ENCODE peak calls at places on chromosomes 13 and 19, in five cellular contexts. Z is esophagus muscularis mucosa; B is CD8-positive, alpha-beta T cell; N is AG10803; T is upper lobe of right lung. H is an unnamed sample.

GRCh38 chr13:83340170-83340569 is 542.1 kb downstream of the SLITRK1 start:
- DNase-seq in Z (no peak), B (no peak), N (no peak), T (no peak), H (no peak)

GRCh38 chr19:39112338-39112890 is 13.2 kb upstream of the PAK4 start:
- DNase-seq in Z (no peak), B (no peak), N (no peak), T (no peak), H (no peak)

GRCh38 chr13:35693142-35693784 is 216.8 kb upstream of the MAB21L1 start:
- DNase-seq in Z (no peak), B (no peak), N (no peak), T (no peak), H (no peak)

GRCh38 chr13:75258159-75258782 is 223.7 kb downstream of the TBC1D4 start:
- DNase-seq in Z (peak; percentile 12), B (no peak), N (peak; percentile 49), T (no peak), H (no peak)

GRCh38 chr19:15412832-15413231 is 6.0 kb downstream of the AKAP8L start:
- DNase-seq in Z (no peak), B (no peak), N (no peak), T (no peak), H (no peak)

GRCh38 chr13:45231722-45232121 is 30.9 kb upstream of the KCTD4 start:
- DNase-seq in Z (no peak), B (no peak), N (peak; percentile 43), T (no peak), H (no peak)

GRCh38 chr19:56105090-56105701 is 15.9 kb downstream of the ZNF787 start:
- DNase-seq in Z (peak; percentile 93), B (peak; percentile 53), N (peak; percentile 53), T (peak; percentile 92), H (peak; percentile 79)

GRCh38 chr13:37747071-37747612 is 122.4 kb downstream of the TRPC4 start:
- DNase-seq in Z (no peak), B (no peak), N (peak; percentile 62), T (no peak), H (no peak)

GRCh38 chr19:33410915-33411401 is 37.4 kb downstream of the CEBPG start:
- DNase-seq in Z (no peak), B (no peak), N (no peak), T (no peak), H (no peak)

DNA sequence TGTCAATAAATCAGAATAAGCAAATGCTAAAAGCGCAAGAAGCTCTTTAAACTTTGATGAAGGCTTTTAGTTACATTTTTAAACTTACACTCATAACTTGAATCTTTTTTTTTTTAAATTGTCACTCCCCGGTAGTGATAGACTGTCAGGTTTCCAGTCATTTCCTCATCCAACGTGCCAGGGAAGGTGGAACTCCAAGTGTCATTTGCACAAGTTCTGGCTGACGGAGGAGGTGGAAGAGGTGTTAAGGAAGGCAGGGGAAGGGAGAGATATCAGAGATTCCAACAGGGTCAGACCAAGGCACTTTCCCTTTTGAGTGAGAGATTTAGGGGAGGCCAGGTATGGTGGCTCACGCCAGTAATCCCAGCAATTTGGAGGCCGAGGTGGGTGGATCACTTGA is 197.3 kb upstream of the TSHZ3 start:
- DNase-seq in Z (no peak), B (no peak), N (no peak), T (no peak), H (no peak)
- H3K4me3 ChIP-seq in Z (no peak overlapping the region), B (no peak overlapping the region), N (no peak overlapping the region), T (no peak overlapping the region), H (no peak overlapping the region)

DNA sequence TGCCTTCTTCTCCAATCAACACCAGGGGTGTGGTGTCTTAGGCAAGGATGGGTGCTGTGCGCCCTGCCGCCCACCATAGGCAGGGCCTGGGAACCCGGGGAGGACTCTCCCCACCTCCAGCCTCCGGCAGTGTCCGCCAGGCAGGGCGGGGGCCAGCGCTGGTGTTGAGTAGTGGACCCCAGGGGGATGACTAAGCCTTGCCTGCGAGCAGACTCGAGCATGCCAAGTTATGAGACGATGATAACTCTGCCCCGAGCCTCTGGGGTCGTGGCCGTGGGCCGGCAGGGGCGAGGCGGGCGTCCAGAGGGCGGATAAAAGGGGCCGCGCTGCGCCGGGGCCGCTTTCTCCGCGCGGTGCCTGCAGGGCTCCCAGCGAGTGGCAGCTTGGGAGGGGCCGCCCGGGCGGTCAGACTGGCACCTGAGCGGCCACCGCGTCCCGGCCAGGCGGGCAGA is at the start of gene MEDAG:
- DNase-seq in Z (peak; percentile 95), B (no peak), N (peak; percentile 66), T (peak; percentile 67), H (no peak)
- H3K4me3 ChIP-seq in Z (peak within 1 kb of the TSS; percentile 57), B (no peak within 1 kb of the TSS), N (peak within 1 kb of the TSS; percentile 34), T (peak within 1 kb of the TSS; percentile 39), H (peak within 1 kb of the TSS; percentile 35)

GRCh38 chr19:48644839-48645651 is 942 bp downstream of the CA11 start:
- DNase-seq in Z (no peak), B (peak; percentile 75), N (peak; percentile 64), T (peak; percentile 78), H (peak; percentile 86)

GRCh38 chr19:48648134-48648533 is 2.1 kb upstream of the CA11 start:
- DNase-seq in Z (no peak), B (no peak), N (no peak), T (no peak), H (no peak)

GRCh38 chr19:48645652-48646191 is at the start of gene CA11:
- DNase-seq in Z (no peak), B (no peak), N (no peak), T (no peak), H (peak; percentile 57)

GRCh38 chr19:48646192-48646911 is 365 bp upstream of the CA11 start:
- DNase-seq in Z (no peak), B (peak; percentile 93), N (peak; percentile 62), T (peak; percentile 95), H (peak; percentile 85)

GRCh38 chr19:48646912-48647216 is 877 bp upstream of the CA11 start:
- DNase-seq in Z (no peak), B (no peak), N (no peak), T (no peak), H (no peak)
- H3K4me3 ChIP-seq in Z (no peak overlapping the region), B (no peak overlapping the region), N (peak overlapping the region; percentile 40), T (no peak overlapping the region), H (no peak overlapping the region)

GRCh38 chr13:51802601-51803000 is 1.4 kb downstream of the DHRS12 start:
- DNase-seq in Z (no peak), B (no peak), N (no peak), T (no peak), H (no peak)
- H3K4me3 ChIP-seq in Z (peak overlapping the region; percentile 88), B (peak overlapping the region; percentile 79), N (no peak overlapping the region), T (peak overlapping the region; percentile 57), H (peak overlapping the region; percentile 67)

GRCh38 chr19:17404015-17404414 is 1.4 kb downstream of the BST2 start:
- DNase-seq in Z (no peak), B (no peak), N (no peak), T (no peak), H (no peak)
- H3K4me3 ChIP-seq in Z (peak overlapping the region; percentile 45), B (peak overlapping the region; percentile 84), N (no peak overlapping the region), T (peak overlapping the region; percentile 55), H (peak overlapping the region; percentile 60)

DNA sequence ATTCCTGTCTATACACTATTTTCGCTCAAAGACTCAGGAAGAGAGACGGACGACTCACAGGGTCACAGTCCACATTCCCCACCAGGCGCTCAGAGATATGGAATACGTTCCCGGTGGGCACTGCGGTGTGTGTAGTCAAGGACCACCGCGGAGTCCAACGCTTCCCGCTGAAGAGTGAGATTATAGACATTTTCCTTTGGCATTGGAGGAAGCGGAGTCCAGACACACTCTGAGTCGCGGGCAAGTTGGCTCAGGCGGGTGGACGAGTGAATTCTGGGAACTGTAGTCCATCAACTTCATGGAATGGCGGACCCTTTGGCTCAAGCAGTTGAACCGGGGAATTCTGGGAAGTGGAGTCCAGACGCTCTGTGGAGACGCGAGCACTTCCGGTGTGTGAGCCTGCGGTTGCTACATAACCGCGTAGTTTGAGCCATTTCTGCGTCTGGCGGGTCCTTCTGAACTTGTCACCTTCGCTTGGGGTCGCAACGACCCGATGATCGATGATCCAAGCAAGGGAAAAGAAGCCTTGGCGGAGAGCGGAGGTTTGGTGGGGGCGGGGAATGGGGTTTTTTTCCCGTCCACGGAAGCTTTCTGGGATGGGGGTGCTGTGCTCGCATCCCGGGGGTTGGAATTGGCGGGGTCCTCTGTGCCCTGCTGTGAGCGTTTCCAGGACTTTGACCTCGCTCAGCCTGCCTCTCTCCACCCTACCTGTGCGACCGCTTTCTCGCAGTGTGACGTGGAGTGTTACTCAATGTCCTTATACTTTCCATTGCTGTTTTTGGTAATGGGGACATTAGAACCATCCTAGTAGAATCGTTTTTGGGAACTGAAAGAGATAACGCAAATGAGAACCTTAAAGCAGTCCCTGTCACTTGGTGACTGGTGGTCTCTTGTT is at the start of gene ZNF230:
- DNase-seq in Z (peak; percentile 96), B (peak; percentile 88), N (peak; percentile 93), T (peak; percentile 90), H (peak; percentile 93)
- H3K4me3 ChIP-seq in Z (peak within 1 kb of the TSS; percentile 65), B (peak within 1 kb of the TSS; percentile 91), N (peak within 1 kb of the TSS; percentile 95), T (peak within 1 kb of the TSS; percentile 87), H (peak within 1 kb of the TSS; percentile 98)

GRCh38 chr19:29943615-29944014 is 1.6 kb downstream of the URI1 start:
- DNase-seq in Z (no peak), B (no peak), N (no peak), T (no peak), H (no peak)
- H3K4me3 ChIP-seq in Z (peak overlapping the region; percentile 91), B (no peak overlapping the region), N (peak overlapping the region; percentile 92), T (peak overlapping the region; percentile 94), H (peak overlapping the region; percentile 88)

DNA sequence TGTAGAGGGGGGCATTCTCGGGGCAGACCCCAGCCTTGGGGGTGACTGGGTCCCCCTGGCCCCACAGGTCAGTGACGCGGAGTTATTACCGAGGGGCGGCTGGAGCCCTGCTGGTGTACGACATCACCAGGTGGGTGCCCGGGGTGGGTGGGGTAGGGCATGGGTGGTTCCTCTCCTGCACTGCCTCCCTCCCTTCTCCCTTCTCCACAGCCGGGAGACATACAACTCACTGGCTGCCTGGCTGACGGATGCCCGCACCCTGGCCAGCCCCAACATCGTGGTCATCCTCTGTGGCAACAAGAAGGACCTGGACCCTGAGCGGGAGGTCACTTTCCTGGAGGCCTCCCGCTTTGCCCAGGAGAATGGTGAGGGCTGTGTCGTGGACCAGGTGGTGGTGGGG is 5.7 kb downstream of the RAB4B start:
- DNase-seq in Z (no peak), B (no peak), N (no peak), T (no peak), H (no peak)
- H3K4me3 ChIP-seq in Z (no peak overlapping the region), B (no peak overlapping the region), N (no peak overlapping the region), T (no peak overlapping the region), H (no peak overlapping the region)

DNA sequence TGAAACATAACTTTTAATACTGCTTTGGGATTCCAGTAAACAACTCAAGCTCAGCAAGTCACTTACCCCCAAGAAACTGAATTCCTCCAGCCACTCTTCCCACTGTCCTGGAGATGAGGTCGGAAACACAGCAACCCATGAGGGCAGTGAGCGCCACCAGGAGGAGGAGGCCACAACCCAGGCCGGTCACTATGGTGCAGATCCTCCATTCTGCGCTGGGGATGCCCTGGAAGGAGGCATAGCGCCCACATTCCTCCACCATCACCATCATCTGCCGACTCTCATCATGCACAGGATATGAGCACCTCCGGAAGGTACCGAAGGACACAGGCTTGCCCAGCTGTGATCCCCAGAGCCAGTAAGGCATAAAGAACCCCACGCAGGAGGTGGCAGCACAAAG is 2.2 kb downstream of the LHFPL6 start:
- DNase-seq in Z (no peak), B (no peak), N (no peak), T (no peak), H (peak; percentile 45)
- H3K4me3 ChIP-seq in Z (peak overlapping the region; percentile 76), B (no peak overlapping the region), N (peak overlapping the region; percentile 83), T (peak overlapping the region; percentile 89), H (peak overlapping the region; percentile 76)

GRCh38 chr19:47714339-47714738 is 1.1 kb downstream of the EHD2 start:
- DNase-seq in Z (no peak), B (no peak), N (no peak), T (no peak), H (no peak)
- H3K4me3 ChIP-seq in Z (peak overlapping the region; percentile 79), B (no peak overlapping the region), N (peak overlapping the region; percentile 96), T (peak overlapping the region; percentile 66), H (no peak overlapping the region)